ENCODE peak calls at places on chromosomes 6 and 20, in five cellular contexts. One of them, this sample, is unnamed.

GRCh38 chr6:147508871-147509608 is 550 bp downstream of the SAMD5 start:
- DNase-seq in D721Med: no peak
- DNase-seq in AG10803: no peak
- DNase-seq in SK-N-SH: peak
- DNase-seq in type B pancreatic cell: no peak
- DNase-seq in this sample: no peak

GRCh38 chr20:3045042-3045815 is 623 bp upstream of the MRPS26 start:
- DNase-seq in SK-N-SH: peak
- DNase-seq in D721Med: peak
- DNase-seq in AG10803: peak
- DNase-seq in type B pancreatic cell: no peak
- DNase-seq in this sample: no peak

GRCh38 chr6:125519367-125519766 is 217.6 kb upstream of the HDDC2 start:
- DNase-seq in SK-N-SH: no peak
- DNase-seq in D721Med: no peak
- DNase-seq in AG10803: no peak
- DNase-seq in type B pancreatic cell: no peak
- DNase-seq in this sample: no peak

GRCh38 chr6:81772741-81773140 is 20.3 kb upstream of the TENT5A start:
- DNase-seq in D721Med: no peak
- DNase-seq in SK-N-SH: no peak
- DNase-seq in AG10803: peak
- DNase-seq in type B pancreatic cell: no peak
- DNase-seq in this sample: no peak

GRCh38 chr6:29709178-29709576 is 14.1 kb upstream of the HLA-F start:
- DNase-seq in SK-N-SH: no peak
- DNase-seq in type B pancreatic cell: no peak
- DNase-seq in AG10803: no peak
- DNase-seq in D721Med: no peak
- DNase-seq in this sample: no peak

GRCh38 chr20:50285376-50286173 is 94.9 kb downstream of the CEBPB start:
- DNase-seq in type B pancreatic cell: no peak
- DNase-seq in SK-N-SH: peak
- DNase-seq in D721Med: no peak
- DNase-seq in AG10803: peak
- DNase-seq in this sample: no peak

GRCh38 chr20:46914789-46915359 is 20.2 kb downstream of the EYA2 start:
- DNase-seq in type B pancreatic cell: no peak
- DNase-seq in AG10803: peak
- DNase-seq in D721Med: no peak
- DNase-seq in SK-N-SH: no peak
- DNase-seq in this sample: no peak

GRCh38 chr20:50360921-50361320 is 149.3 kb upstream of the PTPN1 start:
- DNase-seq in SK-N-SH: no peak
- DNase-seq in AG10803: no peak
- DNase-seq in type B pancreatic cell: no peak
- DNase-seq in D721Med: no peak
- DNase-seq in this sample: no peak

GRCh38 chr6:51025082-51025777 is 206.6 kb downstream of the TFAP2B start:
- DNase-seq in D721Med: no peak
- DNase-seq in SK-N-SH: no peak
- DNase-seq in type B pancreatic cell: no peak
- DNase-seq in AG10803: peak
- DNase-seq in this sample: no peak

GRCh38 chr6:139577991-139578604 is 203.7 kb upstream of the CITED2 start:
- DNase-seq in AG10803: peak
- DNase-seq in type B pancreatic cell: no peak
- DNase-seq in D721Med: no peak
- DNase-seq in SK-N-SH: no peak
- DNase-seq in this sample: no peak

GRCh38 chr6:168895102-168895812 is 358.4 kb downstream of the THBS2 start:
- DNase-seq in AG10803: peak
- DNase-seq in D721Med: peak
- DNase-seq in SK-N-SH: peak
- DNase-seq in type B pancreatic cell: peak
- DNase-seq in this sample: peak

GRCh38 chr20:37392441-37393195 is 46.7 kb downstream of the SRC start:
- DNase-seq in SK-N-SH: peak
- DNase-seq in AG10803: no peak
- DNase-seq in D721Med: no peak
- DNase-seq in type B pancreatic cell: no peak
- DNase-seq in this sample: no peak

GRCh38 chr20:13025181-13025580 is 16.4 kb downstream of the SPTLC3 start:
- DNase-seq in SK-N-SH: no peak
- DNase-seq in D721Med: no peak
- DNase-seq in type B pancreatic cell: no peak
- DNase-seq in AG10803: no peak
- DNase-seq in this sample: no peak

GRCh38 chr20:52684911-52685310 is 287.2 kb upstream of the TSHZ2 start:
- DNase-seq in SK-N-SH: no peak
- DNase-seq in type B pancreatic cell: no peak
- DNase-seq in AG10803: peak
- DNase-seq in D721Med: no peak
- DNase-seq in this sample: no peak

GRCh38 chr6:170029416-170030283 is 261.2 kb downstream of the DLL1 start:
- DNase-seq in type B pancreatic cell: peak
- DNase-seq in SK-N-SH: no peak
- DNase-seq in D721Med: no peak
- DNase-seq in AG10803: no peak
- DNase-seq in this sample: no peak

GRCh38 chr6:53043626-53044025 is 21.6 kb upstream of the FBXO9 start:
- DNase-seq in D721Med: no peak
- DNase-seq in SK-N-SH: no peak
- DNase-seq in AG10803: peak
- DNase-seq in type B pancreatic cell: no peak
- DNase-seq in this sample: no peak

GRCh38 chr20:25270829-25271251 is 23.0 kb downstream of the PYGB start:
- DNase-seq in D721Med: no peak
- DNase-seq in type B pancreatic cell: no peak
- DNase-seq in SK-N-SH: no peak
- DNase-seq in AG10803: no peak
- DNase-seq in this sample: peak

DNA sequence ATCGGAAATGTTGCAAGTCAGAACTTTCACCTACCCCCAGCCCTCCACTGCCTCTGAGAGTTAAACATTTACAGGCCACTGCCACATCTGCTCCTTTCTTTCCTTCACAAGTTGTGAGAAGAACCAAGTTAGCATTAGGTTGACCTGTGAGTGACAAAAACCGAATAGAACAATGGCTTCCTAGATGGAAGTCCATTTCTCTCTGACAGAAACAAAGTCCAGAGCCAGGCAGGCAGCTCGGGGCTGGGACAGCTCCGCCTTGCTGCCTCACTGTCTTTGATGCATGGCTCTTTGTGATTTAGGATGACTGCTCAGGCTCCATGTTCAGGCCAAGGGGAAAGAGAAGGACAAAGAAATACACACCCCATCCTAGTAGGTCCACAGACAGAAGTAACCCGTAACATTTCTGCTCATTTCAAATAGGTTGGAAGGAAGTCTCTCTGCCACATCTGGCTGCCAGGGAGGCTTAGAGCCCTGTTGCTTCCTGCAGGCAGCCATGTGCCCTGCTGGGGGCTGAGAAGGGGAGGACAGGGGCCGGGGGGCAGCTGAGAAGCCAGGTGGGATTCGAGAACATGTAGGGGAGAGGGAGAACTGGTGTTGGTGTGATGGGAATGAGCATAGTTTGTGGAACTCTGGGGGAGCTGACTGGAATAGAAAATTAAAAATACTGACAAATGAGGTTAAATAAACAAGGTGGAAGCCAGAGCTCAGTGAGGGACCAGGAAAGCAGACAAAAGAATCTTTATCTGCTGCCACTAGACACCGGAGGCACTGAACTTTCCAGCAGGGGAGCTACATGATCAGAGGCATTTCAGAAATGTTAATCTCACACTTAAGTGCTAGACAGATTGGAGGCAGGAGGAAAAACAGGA is 19.5 kb upstream of the IER3 start:
- DNase-seq in SK-N-SH: no peak
- DNase-seq in D721Med: peak
- DNase-seq in type B pancreatic cell: no peak
- DNase-seq in AG10803: no peak
- DNase-seq in this sample: no peak
- TF ChIP-seq CTCF in SK-N-SH: peak
- TF ChIP-seq CTCF in D721Med: no peak
- TF ChIP-seq CTCF in type B pancreatic cell: peak
- TF ChIP-seq CTCF in AG10803: peak
- TF ChIP-seq CTCF in this sample: peak

DNA sequence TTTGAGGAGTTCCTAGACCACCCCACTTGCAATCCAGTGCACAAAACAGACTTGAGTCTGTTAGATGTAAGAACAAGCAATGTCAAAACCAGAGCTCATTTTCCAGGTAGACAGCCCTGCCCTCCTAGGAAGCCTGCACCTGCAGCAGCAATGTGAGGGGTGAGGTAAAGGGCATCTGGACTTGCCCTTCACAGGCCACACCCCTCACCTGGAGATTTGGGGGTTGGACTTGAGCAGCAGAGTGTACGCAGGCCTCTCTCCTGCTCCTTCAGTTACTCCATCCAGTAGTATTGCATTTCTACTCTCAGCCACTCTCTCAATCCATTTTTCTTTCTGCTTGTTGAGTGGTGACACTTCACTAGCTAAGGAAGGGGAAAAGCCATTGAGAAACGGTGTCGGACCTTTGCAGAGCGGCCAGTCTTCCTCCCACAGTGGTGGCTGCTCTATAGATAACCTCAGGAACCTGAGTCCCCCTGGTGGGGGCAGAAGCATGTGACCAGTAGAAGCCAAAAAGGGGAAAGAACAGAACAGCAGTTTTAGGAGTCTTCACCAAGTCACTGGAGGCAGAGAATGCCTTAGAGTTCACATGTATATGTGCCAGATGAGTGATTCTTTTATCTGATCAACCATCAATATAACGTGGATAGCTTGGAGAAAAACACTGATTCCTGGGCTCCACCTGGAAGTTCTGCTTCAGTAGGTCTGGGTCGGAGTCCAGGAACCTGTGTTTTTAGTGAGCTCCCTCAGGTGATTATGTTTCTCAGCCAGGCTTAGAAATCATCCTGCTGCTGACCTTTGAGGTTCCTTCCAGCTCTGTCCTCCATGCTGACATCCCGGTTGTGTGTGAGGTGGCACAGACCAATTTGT is 28.0 kb downstream of the ARFGEF2 start:
- DNase-seq in AG10803: no peak
- DNase-seq in D721Med: no peak
- DNase-seq in SK-N-SH: no peak
- DNase-seq in type B pancreatic cell: no peak
- DNase-seq in this sample: no peak
- TF ChIP-seq CTCF in AG10803: no peak
- TF ChIP-seq CTCF in D721Med: no peak
- TF ChIP-seq CTCF in SK-N-SH: peak
- TF ChIP-seq CTCF in type B pancreatic cell: peak
- TF ChIP-seq CTCF in this sample: no peak

DNA sequence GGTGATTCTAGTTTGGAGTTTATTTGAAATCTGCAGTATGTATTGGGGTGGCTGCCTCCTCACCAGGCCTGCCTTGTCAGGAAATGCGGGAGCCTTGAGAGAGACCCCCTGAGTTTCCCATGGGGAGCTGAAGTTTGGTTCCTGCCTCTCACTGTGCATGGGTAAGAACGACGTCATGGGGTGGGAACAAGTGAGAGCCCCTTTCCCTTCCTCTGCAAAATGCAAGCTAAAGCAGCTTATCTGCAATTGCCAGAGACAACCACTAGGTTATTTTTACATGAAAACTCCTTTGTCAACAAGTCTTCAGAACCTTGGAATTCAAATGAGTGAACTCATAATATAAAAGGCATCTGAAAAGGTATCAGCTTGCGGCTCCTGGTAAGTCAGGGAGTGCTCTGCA is 58.4 kb downstream of the TMEM170B start:
- DNase-seq in D721Med: no peak
- DNase-seq in AG10803: no peak
- DNase-seq in SK-N-SH: peak
- DNase-seq in type B pancreatic cell: no peak
- DNase-seq in this sample: no peak
- TF ChIP-seq CTCF in D721Med: no peak
- TF ChIP-seq CTCF in AG10803: no peak
- TF ChIP-seq CTCF in SK-N-SH: peak
- TF ChIP-seq CTCF in type B pancreatic cell: peak
- TF ChIP-seq CTCF in this sample: peak

GRCh38 chr6:88919032-88919431 is 44.4 kb downstream of the RNGTT start:
- DNase-seq in SK-N-SH: no peak
- DNase-seq in D721Med: no peak
- DNase-seq in type B pancreatic cell: no peak
- DNase-seq in AG10803: no peak
- DNase-seq in this sample: no peak
- TF ChIP-seq CTCF in SK-N-SH: peak
- TF ChIP-seq CTCF in D721Med: peak
- TF ChIP-seq CTCF in type B pancreatic cell: peak
- TF ChIP-seq CTCF in AG10803: peak
- TF ChIP-seq CTCF in this sample: peak

GRCh38 chr6:126550323-126550722 is 210.4 kb downstream of the CENPW start:
- DNase-seq in type B pancreatic cell: no peak
- DNase-seq in SK-N-SH: no peak
- DNase-seq in D721Med: no peak
- DNase-seq in AG10803: no peak
- DNase-seq in this sample: no peak
- TF ChIP-seq CTCF in type B pancreatic cell: no peak
- TF ChIP-seq CTCF in SK-N-SH: no peak
- TF ChIP-seq CTCF in D721Med: no peak
- TF ChIP-seq CTCF in AG10803: no peak
- TF ChIP-seq CTCF in this sample: no peak

GRCh38 chr6:5078121-5078695 is 6.9 kb upstream of the PPP1R3G start:
- DNase-seq in SK-N-SH: peak
- DNase-seq in type B pancreatic cell: no peak
- DNase-seq in D721Med: no peak
- DNase-seq in AG10803: no peak
- DNase-seq in this sample: no peak
- TF ChIP-seq CTCF in SK-N-SH: peak
- TF ChIP-seq CTCF in type B pancreatic cell: no peak
- TF ChIP-seq CTCF in D721Med: no peak
- TF ChIP-seq CTCF in AG10803: peak
- TF ChIP-seq CTCF in this sample: peak

DNA sequence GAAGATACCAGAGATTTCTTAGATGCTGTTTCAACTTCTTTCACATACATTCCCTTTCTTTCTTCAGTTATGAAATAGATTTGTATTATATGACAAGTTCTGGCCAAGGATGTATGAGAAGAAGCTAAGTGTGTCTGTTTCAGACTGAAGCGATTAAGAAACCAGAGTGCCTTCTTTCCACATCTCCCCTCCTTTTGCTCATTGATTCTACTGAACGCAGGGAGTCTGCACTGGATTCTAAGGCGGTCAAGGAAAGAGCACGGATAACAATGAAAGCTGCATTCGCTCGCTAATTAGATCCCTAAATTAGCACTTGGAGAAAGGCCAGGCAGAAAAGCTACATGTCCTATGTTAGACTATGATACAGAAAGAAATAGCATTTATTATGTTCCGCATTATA is 267.7 kb downstream of the HAO1 start:
- DNase-seq in type B pancreatic cell: no peak
- DNase-seq in D721Med: no peak
- DNase-seq in AG10803: no peak
- DNase-seq in SK-N-SH: no peak
- DNase-seq in this sample: no peak
- TF ChIP-seq CTCF in type B pancreatic cell: no peak
- TF ChIP-seq CTCF in D721Med: no peak
- TF ChIP-seq CTCF in AG10803: no peak
- TF ChIP-seq CTCF in SK-N-SH: no peak
- TF ChIP-seq CTCF in this sample: no peak

This sample was measured in osteocyte.